ENCODE peak calls at places on chromosomes 16 and 17, in ten cellular contexts. N is AG09309, X is cardiac fibroblast, M is cardiac muscle cell, W is AG09319, U is A549, T is dorsolateral prefrontal cortex, J is left lung, D is progenitor cell of endocrine pancreas, R is osteocyte. O is an unnamed sample.
A peak's percentile ranks its signal among the peaks of the same experiment; 100 is the strongest.

GRCh38 chr16:67552476-67552875 is 9.8 kb upstream of the CTCF start:
- DNase-seq in D (no peak), T (no peak), R (no peak), M (no peak), U (no peak), J (no peak), W (no peak), X (no peak), N (no peak), O (no peak)

GRCh38 chr17:7307686-7308624 is 527 bp downstream of the EIF5A start:
- DNase-seq in R (no peak), T (no peak), W (no peak), D (peak; percentile 35), X (peak; percentile 51), M (peak; percentile 59), J (peak; percentile 64), N (no peak), U (peak; percentile 52), O (no peak)

GRCh38 chr17:44916059-44916780 is 920 bp upstream of the GFAP start:
- DNase-seq in W (no peak), N (no peak), M (peak; percentile 49), J (no peak), R (no peak), T (peak; percentile 16), X (peak; percentile 31), U (no peak), D (no peak), O (no peak)

GRCh38 chr17:27323538-27324212 is 29.8 kb downstream of the WSB1 start:
- DNase-seq in R (peak; percentile 83), X (peak; percentile 94), N (no peak), T (no peak), D (no peak), J (peak; percentile 89), W (no peak), M (no peak), U (peak; percentile 69), O (peak; percentile 31)

GRCh38 chr17:1998426-1998784 is 26.7 kb downstream of the RTN4RL1 start:
- DNase-seq in T (no peak), R (no peak), W (no peak), J (no peak), D (no peak), X (no peak), U (no peak), N (no peak), M (no peak), O (no peak)

GRCh38 chr17:74851612-74852236 is 8.0 kb downstream of the GRIN2C start:
- DNase-seq in N (no peak), T (no peak), D (no peak), R (no peak), U (no peak), X (no peak), J (no peak), M (no peak), W (no peak), O (no peak)

GRCh38 chr17:73194514-73195222 is 1.8 kb downstream of the COG1 start:
- DNase-seq in X (no peak), W (no peak), T (no peak), M (no peak), R (no peak), D (no peak), N (peak; percentile 23), J (no peak), U (no peak), O (no peak)

GRCh38 chr17:69609495-69610315 is 195.2 kb downstream of the MAP2K6 start:
- DNase-seq in U (peak; percentile 33), R (no peak), J (no peak), D (no peak), M (peak; percentile 17), T (no peak), W (no peak), X (peak; percentile 42), N (peak; percentile 10), O (no peak)

GRCh38 chr17:70629902-70630301 is 460.6 kb downstream of the KCNJ2 start:
- DNase-seq in T (no peak), M (no peak), X (peak; percentile 6), D (no peak), W (no peak), U (peak; percentile 27), N (no peak), J (no peak), R (no peak), O (no peak)

GRCh38 chr17:15398291-15398690 is 56.9 kb upstream of the TEKT3 start:
- DNase-seq in T (no peak), X (peak; percentile 43), W (no peak), R (no peak), D (no peak), M (no peak), U (no peak), N (no peak), J (no peak), O (no peak)

GRCh38 chr17:72592242-72592966 is 471.6 kb downstream of the SOX9 start:
- DNase-seq in N (no peak), J (peak; percentile 64), U (peak; percentile 90), X (peak; percentile 91), R (peak; percentile 95), D (peak; percentile 81), W (peak; percentile 67), T (peak; percentile 47), M (peak; percentile 87), O (no peak)

DNA sequence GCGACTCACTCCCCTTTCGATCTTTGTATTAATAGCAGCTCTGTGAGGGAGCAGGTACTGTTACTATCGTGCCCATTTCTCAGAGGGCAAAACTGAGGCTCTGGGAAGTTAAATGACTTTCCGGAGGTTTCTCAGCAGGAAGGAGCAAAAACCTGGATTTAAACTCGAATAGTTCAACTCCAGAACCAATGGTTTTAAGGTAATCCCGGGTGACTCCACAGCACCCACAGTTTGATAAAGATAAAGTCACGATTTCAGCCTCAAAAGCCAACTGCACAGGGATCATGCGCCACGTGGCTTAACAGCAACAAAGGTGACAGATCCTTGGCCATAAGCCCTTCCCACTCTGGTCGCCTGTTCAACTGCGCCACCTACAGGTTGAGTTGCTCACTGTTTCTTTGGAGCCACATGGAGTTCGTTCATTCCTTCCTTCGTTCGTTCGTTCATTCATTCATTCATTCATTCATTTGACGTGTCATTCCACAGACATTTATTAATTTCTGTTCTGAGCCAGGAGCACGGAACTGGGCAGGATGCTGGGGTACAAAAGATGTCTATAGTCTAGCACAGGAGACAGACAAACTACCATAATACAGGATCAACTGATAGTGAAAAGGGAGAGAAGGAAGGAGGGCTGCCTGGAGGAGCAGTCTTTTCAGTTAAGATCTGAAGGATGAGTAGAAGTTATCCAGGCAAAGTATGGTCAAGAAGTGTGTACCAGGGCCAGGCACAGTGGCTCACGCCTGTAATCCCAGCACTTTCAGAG is 134.8 kb downstream of the HS3ST2 start:
- DNase-seq in R (no peak), N (no peak), T (peak; percentile 38), U (peak; percentile 80), D (peak; percentile 17), M (peak; percentile 57), X (peak; percentile 59), J (peak; percentile 53), W (peak; percentile 5), O (no peak)
- TF ChIP-seq CTCF in R (peak; percentile 45), N (peak; percentile 65), T (peak; percentile 81), U (peak; percentile 57), D (peak; percentile 62), M (peak; percentile 66), X (peak; percentile 61), J (peak; percentile 69), W (peak; percentile 58), O (peak; percentile 66)

DNA sequence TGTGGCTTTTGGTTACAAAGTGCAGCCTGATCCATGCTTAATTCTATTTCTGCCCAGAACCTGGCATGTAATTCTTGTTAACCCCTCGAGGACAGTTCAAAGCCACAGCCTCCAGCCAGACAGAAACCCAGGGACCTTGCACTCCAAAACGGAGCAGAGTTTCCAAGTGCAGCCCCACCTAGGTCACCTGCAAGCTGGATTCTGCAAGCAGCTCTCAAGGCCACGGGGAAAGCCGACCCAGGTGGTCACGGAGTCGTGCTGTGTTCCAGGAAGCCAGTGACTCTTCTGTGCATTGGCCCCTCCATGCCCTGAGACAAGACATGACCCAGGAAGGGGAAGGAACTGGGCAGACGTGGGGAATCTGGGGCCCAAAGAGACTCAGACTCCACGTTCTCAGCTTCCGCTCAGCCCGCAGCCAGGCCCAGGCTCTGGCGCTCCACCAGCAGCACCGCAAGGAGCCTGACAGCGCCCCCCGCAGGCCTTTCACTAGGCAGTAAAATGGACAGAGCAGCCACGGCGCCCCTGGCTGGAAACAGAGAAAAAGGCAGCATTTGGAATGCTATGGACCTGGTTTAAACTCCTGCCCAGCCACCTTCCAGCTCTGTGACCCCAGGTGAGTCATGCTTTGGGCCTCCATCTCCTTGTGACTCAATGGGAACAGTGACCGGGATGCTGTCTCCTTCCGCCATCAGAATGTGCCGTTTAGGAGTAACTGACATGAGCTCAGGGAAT is 27.3 kb upstream of the GSG1L start:
- DNase-seq in U (no peak), D (no peak), N (no peak), T (no peak), W (no peak), J (no peak), M (no peak), X (no peak), R (no peak), O (no peak)
- TF ChIP-seq CTCF in U (no peak), D (peak; percentile 15), N (peak; percentile 30), T (no peak), W (peak; percentile 16), J (no peak), M (peak; percentile 23), X (peak; percentile 33), R (peak; percentile 23), O (no peak)

GRCh38 chr16:88610080-88610479 is 28.3 kb upstream of the IL17C start:
- DNase-seq in X (no peak), R (no peak), J (no peak), T (no peak), D (no peak), M (no peak), U (no peak), N (no peak), W (no peak), O (no peak)
- TF ChIP-seq CTCF in X (peak; percentile 13), R (no peak), J (no peak), T (no peak), D (peak; percentile 38), M (no peak), U (no peak), N (peak; percentile 18), W (no peak), O (peak; percentile 10)

GRCh38 chr16:400061-400540 is 1.6 kb upstream of the DECR2 start:
- DNase-seq in T (no peak), R (no peak), M (no peak), D (no peak), U (peak; percentile 28), N (no peak), J (no peak), X (no peak), W (no peak), O (no peak)

GRCh38 chr16:398551-399277 is 1.7 kb downstream of the NME4 start:
- DNase-seq in X (no peak), D (no peak), R (no peak), M (no peak), T (no peak), N (no peak), J (no peak), W (no peak), U (no peak), O (no peak)

GRCh38 chr16:399278-400019 is 2.2 kb upstream of the DECR2 start:
- DNase-seq in X (no peak), U (peak; percentile 19), W (no peak), N (no peak), R (no peak), T (no peak), D (no peak), J (no peak), M (no peak), O (no peak)

GRCh38 chr16:404971-405486 is 3.3 kb downstream of the DECR2 start:
- DNase-seq in N (no peak), W (no peak), T (no peak), U (no peak), D (no peak), J (no peak), M (no peak), X (no peak), R (no peak), O (no peak)

GRCh38 chr16:401468-402348 is at the start of gene DECR2:
- DNase-seq in T (peak; percentile 95), D (peak; percentile 97), M (peak; percentile 96), R (peak; percentile 98), N (no peak), J (peak; percentile 96), U (peak; percentile 93), X (peak; percentile 94), W (no peak), O (peak; percentile 28)
- TF ChIP-seq CTCF in T (peak; percentile 87), D (peak; percentile 52), M (peak; percentile 54), R (peak; percentile 54), N (peak; percentile 32), J (no peak), U (peak; percentile 67), X (no peak), W (peak; percentile 48), O (peak; percentile 42)

O was measured in BJ.